ENCODE peak calls at places on chromosome 7, in six cellular contexts. G is IMR-90, W is neuronal stem cell, T is H1, A is mesenchymal stem cell, J is H9. Q is an unnamed sample.

GRCh38 chr7:31069880-31070555 is 17.9 kb downstream of the ADCYAP1R1 start:
- DNase-seq in G (no peak), W (no peak), T (no peak), A (no peak), J (no peak), Q (no peak)

GRCh38 chr7:5557920-5558401 is 134.3 kb upstream of the TNRC18 start:
- DNase-seq in G (peak; percentile 11), W (no peak), T (no peak), A (peak; percentile 71), J (no peak), Q (no peak)

GRCh38 chr7:14016950-14017349 is 27.5 kb upstream of the ETV1 start:
- DNase-seq in G (peak; percentile 11), W (no peak), T (no peak), A (no peak), J (no peak), Q (peak; percentile 95)

GRCh38 chr7:122803323-122803722 is 82.9 kb downstream of the CADPS2 start:
- DNase-seq in G (no peak), W (peak; percentile 21), T (no peak), A (no peak), J (no peak), Q (no peak)

GRCh38 chr7:80498481-80499349 is 13.1 kb downstream of the GNAT3 start:
- DNase-seq in G (peak; percentile 71), W (no peak), T (no peak), A (peak; percentile 77), J (no peak), Q (no peak)

GRCh38 chr7:46544396-46545008 is 623.4 kb upstream of the IGFBP3 start:
- DNase-seq in G (peak; percentile 90), W (no peak), T (no peak), A (peak; percentile 93), J (no peak), Q (peak; percentile 70)

GRCh38 chr7:140475747-140476333 is 3.5 kb downstream of the MKRN1 start:
- DNase-seq in G (peak; percentile 41), W (no peak), T (no peak), A (peak; percentile 58), J (no peak), Q (peak; percentile 82)

GRCh38 chr7:39465055-39465929 is 100.9 kb upstream of the YAE1 start:
- DNase-seq in G (peak; percentile 63), W (peak; percentile 55), T (peak; percentile 54), A (peak; percentile 63), J (peak; percentile 62), Q (peak; percentile 33)

GRCh38 chr7:94289071-94289470 is 105.6 kb upstream of the COL1A2 start:
- DNase-seq in G (peak; percentile 91), W (peak; percentile 61), T (peak; percentile 57), A (peak; percentile 92), J (peak; percentile 84), Q (peak; percentile 61)

GRCh38 chr7:107165341-107165740 is 3.5 kb upstream of the HBP1 start:
- DNase-seq in G (no peak), W (no peak), T (no peak), A (no peak), J (no peak), Q (no peak)

GRCh38 chr7:68550635-68551034 is 1047.6 kb upstream of the AUTS2 start:
- DNase-seq in G (no peak), W (no peak), T (no peak), A (no peak), J (no peak), Q (no peak)

GRCh38 chr7:70554646-70555045 is 577.3 kb upstream of the GALNT17 start:
- DNase-seq in G (no peak), W (no peak), T (no peak), A (no peak), J (no peak), Q (no peak)

GRCh38 chr7:140533394-140533872 is 54.1 kb upstream of the MKRN1 start:
- DNase-seq in G (peak; percentile 29), W (no peak), T (no peak), A (peak; percentile 23), J (no peak), Q (no peak)

GRCh38 chr7:24965831-24966708 is 13.9 kb downstream of the OSBPL3 start:
- DNase-seq in G (peak; percentile 15), W (no peak), T (no peak), A (no peak), J (peak; percentile 28), Q (peak; percentile 83)

GRCh38 chr7:44087914-44088838 is 5.8 kb upstream of the POLM start:
- DNase-seq in G (peak; percentile 81), W (no peak), T (no peak), A (no peak), J (no peak), Q (no peak)

GRCh38 chr7:157928808-157929425 is 592.1 kb downstream of the DNAJB6 start:
- DNase-seq in G (no peak), W (no peak), T (no peak), A (no peak), J (no peak), Q (no peak)

GRCh38 chr7:1666779-1667565 is 3.1 kb upstream of the ELFN1 start:
- DNase-seq in G (no peak), W (peak; percentile 26), T (peak; percentile 58), A (peak; percentile 20), J (peak; percentile 36), Q (no peak)

GRCh38 chr7:143492799-143493568 is 15.3 kb downstream of the TAS2R41 start:
- DNase-seq in G (peak; percentile 36), W (no peak), T (no peak), A (peak; percentile 37), J (no peak), Q (peak; percentile 76)

GRCh38 chr7:68324621-68325020 is 1273.7 kb upstream of the AUTS2 start:
- DNase-seq in G (no peak), W (no peak), T (no peak), A (no peak), J (no peak), Q (no peak)

GRCh38 chr7:150955519-150956394 is 22.4 kb downstream of the KCNH2 start:
- DNase-seq in G (peak; percentile 15), W (no peak), T (peak; percentile 63), A (no peak), J (no peak), Q (no peak)

GRCh38 chr7:151304856-151305255 is 36.8 kb upstream of the NUB1 start:
- DNase-seq in G (no peak), W (no peak), T (peak; percentile 43), A (peak; percentile 35), J (peak; percentile 73), Q (peak; percentile 5)

GRCh38 chr7:127629268-127629854 is 11.4 kb upstream of the PAX4 start:
- DNase-seq in G (no peak), W (no peak), T (peak; percentile 94), A (no peak), J (peak; percentile 95), Q (peak; percentile 23)

GRCh38 chr7:156156734-156157408 is 344.6 kb upstream of the SHH start:
- DNase-seq in G (no peak), W (peak; percentile 27), T (peak; percentile 75), A (no peak), J (peak; percentile 64), Q (peak; percentile 22)

GRCh38 chr7:44218418-44219201 is 17.8 kb downstream of the YKT6 start:
- DNase-seq in G (no peak), W (peak; percentile 42), T (peak; percentile 79), A (peak; percentile 47), J (peak; percentile 94), Q (no peak)

GRCh38 chr7:44639701-44640321 is 33.4 kb downstream of the OGDH start:
- DNase-seq in G (peak; percentile 91), W (peak; percentile 4), T (no peak), A (peak; percentile 91), J (peak; percentile 48), Q (peak; percentile 79)

GRCh38 chr7:66413379-66414114 is 208.4 kb downstream of the TPST1 start:
- DNase-seq in G (peak; percentile 25), W (peak; percentile 81), T (peak; percentile 85), A (peak; percentile 61), J (peak; percentile 97), Q (peak; percentile 72)

GRCh38 chr7:99473315-99473596 is 566 bp downstream of the ZNF789 start:
- DNase-seq in G (peak; percentile 82), W (peak; percentile 11), T (no peak), A (peak; percentile 82), J (no peak), Q (peak; percentile 21)

GRCh38 chr7:341841-342638 is 52.1 kb downstream of the FOXL3 start:
- DNase-seq in G (no peak), W (no peak), T (no peak), A (no peak), J (no peak), Q (no peak)

GRCh38 chr7:107609861-107610260 is 29.8 kb downstream of the BCAP29 start:
- DNase-seq in G (no peak), W (no peak), T (no peak), A (no peak), J (no peak), Q (no peak)

GRCh38 chr7:139108256-139109187 is 998 bp downstream of the ZC3HAV1 start:
- DNase-seq in G (peak; percentile 4), W (peak; percentile 15), T (peak; percentile 76), A (peak; percentile 60), J (peak; percentile 58), Q (peak; percentile 61)

DNA sequence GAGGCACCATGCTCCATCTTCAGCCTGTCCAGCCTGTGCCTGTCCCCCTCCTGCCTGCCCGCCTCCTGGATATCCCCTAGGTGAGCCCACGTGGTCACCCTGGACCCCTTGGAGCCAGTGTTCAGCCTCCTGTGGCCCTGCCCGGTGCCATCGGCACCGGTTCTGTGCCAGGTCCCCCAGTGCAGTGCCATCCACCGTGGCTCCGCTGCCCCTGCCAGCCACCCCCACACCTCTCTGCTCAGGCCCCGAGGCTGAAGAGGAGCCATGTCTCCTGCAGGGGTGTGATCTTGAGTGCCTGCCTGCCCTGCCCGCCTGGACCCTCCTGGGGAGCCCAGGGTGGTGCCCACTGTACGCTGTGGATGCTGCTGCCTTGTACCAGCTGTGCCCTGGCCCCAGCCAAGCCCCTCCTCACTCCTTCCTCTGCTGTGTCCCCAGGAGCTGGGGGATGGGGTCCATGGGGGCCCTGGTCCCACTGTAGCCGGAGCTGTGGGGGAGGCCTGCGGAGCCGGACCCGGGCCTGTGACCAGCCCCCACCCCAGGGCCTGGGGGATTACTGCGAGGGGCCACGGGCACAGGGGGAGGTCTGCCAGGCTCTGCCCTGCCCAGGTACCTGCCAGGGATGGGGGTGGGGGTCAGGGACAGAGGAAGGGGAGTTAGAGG is 26.2 kb upstream of the ZNF862 start:
- DNase-seq in G (no peak), W (no peak), T (no peak), A (no peak), J (no peak), Q (no peak)
- H3K4me2 ChIP-seq in G (no peak overlapping the region), W (no peak overlapping the region), T (no peak overlapping the region), A (no peak overlapping the region), J (no peak overlapping the region), Q (no peak overlapping the region)

GRCh38 chr7:105721571-105722104 is 140.3 kb upstream of the EFCAB10 start:
- DNase-seq in G (no peak), W (no peak), T (no peak), A (no peak), J (peak; percentile 43), Q (no peak)
- H3K4ac ChIP-seq in G (no peak overlapping the region), W (no peak overlapping the region), T (peak overlapping the region; percentile 27), A (no peak overlapping the region), J (no peak overlapping the region), Q (no peak overlapping the region)

DNA sequence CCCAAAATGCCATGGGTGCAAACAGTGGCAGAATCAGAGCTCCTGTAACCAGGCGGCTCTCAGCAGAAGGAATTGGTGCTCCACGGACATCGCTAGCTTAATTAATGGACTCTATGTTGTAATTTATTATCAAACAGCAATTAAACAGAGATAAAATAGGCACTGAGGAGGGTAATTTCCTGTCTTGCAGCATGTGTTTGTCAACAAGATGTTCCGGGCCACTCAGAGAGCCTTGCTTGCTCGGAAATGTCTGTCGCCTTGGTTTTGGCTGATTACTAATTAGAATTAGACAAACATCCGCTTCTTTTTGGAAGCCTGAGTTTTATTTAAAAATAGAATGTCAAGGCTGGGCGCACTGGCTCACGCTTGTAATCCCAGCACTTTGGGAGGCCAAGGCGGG is 551.4 kb downstream of the GALNT17 start:
- DNase-seq in G (no peak), W (no peak), T (no peak), A (no peak), J (no peak), Q (no peak)
- H3K9ac ChIP-seq in G (no peak overlapping the region), W (no peak overlapping the region), T (no peak overlapping the region), A (no peak overlapping the region), J (no peak overlapping the region), Q (no peak overlapping the region)

GRCh38 chr7:131236318-131236672 is 91.4 kb upstream of the MKLN1 start:
- DNase-seq in G (no peak), W (no peak), T (no peak), A (no peak), J (no peak), Q (no peak)
- H3K4me2 ChIP-seq in G (no peak overlapping the region), W (no peak overlapping the region), T (no peak overlapping the region), A (no peak overlapping the region), J (no peak overlapping the region), Q (no peak overlapping the region)